ENCODE peak calls at places on chromosomes 5 and 9, in ten cellular contexts. U is HCEC 1CT; Z is HTR-8/SVneo; Q is coronary artery; O is T-cell; V is tibial nerve; F is left ventricle myocardium inferior; P is lung microvascular endothelial cell; W is activated naive CD4-positive, alpha-beta T cell treated with anti-CD3 and anti-CD28 coated beads, Interleukin-2, amount 10 ng/mL, durations not matched to agents 7 days and 5 days; M is fibroblast of the conjunctiva. B is an unnamed sample.
A peak's percentile ranks its signal among the peaks of the same experiment; 100 is the strongest.

GRCh38 chr9:3526903-3527652 is 1.3 kb upstream of the RFX3 start:
- DNase-seq in O (peak; percentile 78), U (no peak), V (no peak), M (no peak), P (no peak), F (no peak), W (peak; percentile 82), Q (no peak), Z (no peak), B (no peak)

GRCh38 chr5:67120032-67120431 is 76.6 kb downstream of the CD180 start:
- DNase-seq in W (no peak), V (no peak), M (no peak), Q (no peak), Z (no peak), O (no peak), F (no peak), P (no peak), U (no peak), B (no peak)

GRCh38 chr9:92761686-92762085 is 2.9 kb downstream of the BICD2 start:
- DNase-seq in P (no peak), V (no peak), Q (no peak), F (no peak), U (no peak), M (no peak), Z (no peak), O (no peak), W (no peak), B (no peak)

GRCh38 chr5:73303139-73304079 is 130.4 kb downstream of the TMEM174 start:
- DNase-seq in Q (no peak), M (no peak), P (peak; percentile 42), V (no peak), W (no peak), Z (no peak), U (no peak), O (no peak), F (no peak), B (peak; percentile 36)

GRCh38 chr5:41925555-41925946 is 470 bp downstream of the FBXO4 start:
- DNase-seq in M (no peak), Z (peak; percentile 41), V (no peak), F (peak; percentile 29), W (no peak), P (peak; percentile 66), U (peak; percentile 36), Q (peak; percentile 76), O (no peak), B (peak; percentile 46)

GRCh38 chr5:72747826-72748225 is 68.6 kb upstream of the TNPO1 start:
- DNase-seq in F (no peak), M (no peak), Q (no peak), W (no peak), V (no peak), P (no peak), O (no peak), Z (no peak), U (no peak), B (no peak)

GRCh38 chr5:132055808-132056609 is 4.4 kb upstream of the IL3 start:
- DNase-seq in F (peak; percentile 10), W (peak; percentile 57), M (no peak), O (peak; percentile 57), Q (peak; percentile 66), P (no peak), Z (no peak), V (no peak), U (no peak), B (no peak)

GRCh38 chr5:110851357-110851756 is 112.5 kb downstream of the SLC25A46 start:
- DNase-seq in W (no peak), Q (no peak), V (no peak), M (no peak), P (no peak), O (no peak), Z (no peak), U (no peak), F (no peak), B (peak; percentile 34)

GRCh38 chr5:63613430-63613829 is 348.8 kb downstream of the HTR1A start:
- DNase-seq in F (no peak), W (no peak), Z (no peak), U (no peak), O (no peak), V (no peak), M (no peak), Q (no peak), P (no peak), B (no peak)

GRCh38 chr5:33306758-33307157 is 134.0 kb upstream of the TARS1 start:
- DNase-seq in P (no peak), Z (no peak), V (no peak), U (no peak), W (no peak), M (no peak), F (no peak), Q (no peak), O (no peak), B (peak; percentile 76)